ENCODE peak calls at places on chromosomes 11 and 22, in ten cellular contexts. H is AG04449; W is ovary; G is activated naive CD4-positive, alpha-beta T cell treated with anti-CD3 and anti-CD28 coated beads, Interleukin-2, amount 10 ng/mL, durations not matched to agents 7 days and 5 days; E is RPMI7951; N is AG09319; P is hippocampal formation; T is cardiac fibroblast; F is activated T-cell treated with anti-CD3 and anti-CD28 coated beads for 1 hour; V is M059J. K is an unnamed sample.

GRCh38 chr11:92111291-92111690 is 113.3 kb upstream of the FAT3 start:
- DNase-seq in H (no peak), W (no peak), G (no peak), E (no peak), N (no peak), P (no peak), T (no peak), F (no peak), V (peak), K (no peak)

GRCh38 chr11:130846606-130847005 is 69.7 kb downstream of the SNX19 start:
- DNase-seq in H (no peak), W (no peak), G (no peak), E (peak), N (no peak), P (no peak), T (no peak), F (no peak), V (peak), K (no peak)

GRCh38 chr22:46147471-46148267 is 2.7 kb upstream of the PPARA start:
- DNase-seq in H (no peak), W (peak), G (no peak), E (no peak), N (no peak), P (no peak), T (no peak), F (no peak), V (no peak), K (no peak)

GRCh38 chr11:36148701-36149100 is 140.5 kb downstream of the COMMD9 start:
- DNase-seq in H (no peak), W (no peak), G (no peak), E (no peak), N (no peak), P (no peak), T (no peak), F (no peak), V (no peak), K (no peak)

GRCh38 chr11:116970485-116971292 is 127.5 kb downstream of the SIK3 start:
- DNase-seq in H (no peak), W (no peak), G (no peak), E (peak), N (no peak), P (no peak), T (no peak), F (no peak), V (peak), K (no peak)

GRCh38 chr11:95067042-95067827 is 516 bp downstream of the SRSF8 start:
- DNase-seq in H (no peak), W (peak), G (peak), E (peak), N (peak), P (peak), T (peak), F (peak), V (peak), K (peak)

GRCh38 chr11:18798941-18799469 is 7.4 kb upstream of the PTPN5 start:
- DNase-seq in H (no peak), W (no peak), G (no peak), E (no peak), N (no peak), P (no peak), T (no peak), F (no peak), V (no peak), K (no peak)

GRCh38 chr11:111347723-111348115 is 31.4 kb downstream of the POU2AF1 start:
- DNase-seq in H (no peak), W (no peak), G (no peak), E (peak), N (no peak), P (no peak), T (no peak), F (no peak), V (peak), K (no peak)

GRCh38 chr11:36041988-36042606 is 98.2 kb downstream of the LDLRAD3 start:
- DNase-seq in H (no peak), W (no peak), G (no peak), E (no peak), N (no peak), P (no peak), T (peak), F (no peak), V (peak), K (no peak)

GRCh38 chr11:7573558-7574296 is 59.9 kb downstream of the PPFIBP2 start:
- DNase-seq in H (no peak), W (no peak), G (no peak), E (no peak), N (no peak), P (no peak), T (no peak), F (no peak), V (no peak), K (no peak)

GRCh38 chr11:121671276-121672168 is 218.8 kb upstream of the SORL1-AS1 start:
- DNase-seq in H (no peak), W (peak), G (no peak), E (no peak), N (no peak), P (peak), T (peak), F (no peak), V (peak), K (no peak)

GRCh38 chr11:76194872-76195668 is 11.2 kb downstream of the WNT11 start:
- DNase-seq in H (no peak), W (no peak), G (no peak), E (no peak), N (no peak), P (no peak), T (peak), F (no peak), V (no peak), K (no peak)

GRCh38 chr22:49943771-49944398 is 16.7 kb upstream of the PIM3 start:
- DNase-seq in H (no peak), W (no peak), G (no peak), E (no peak), N (no peak), P (no peak), T (no peak), F (no peak), V (no peak), K (no peak)

GRCh38 chr11:12787847-12788246 is 113.6 kb downstream of the TEAD1 start:
- DNase-seq in H (no peak), W (no peak), G (no peak), E (peak), N (no peak), P (no peak), T (peak), F (no peak), V (peak), K (no peak)